ENCODE peak calls at places on chromosomes 4 and X, in five cellular contexts. One of them, this sample, is unnamed.

GRCh38 chr4:183858011-183858615 is 47.0 kb upstream of the STOX2 start:
- DNase-seq in left ventricle myocardium inferior: no peak
- DNase-seq in HepG2: no peak
- DNase-seq in tibial artery: no peak
- DNase-seq in lower leg skin: no peak
- DNase-seq in this sample: no peak

GRCh38 chr4:7738458-7739076 is 201.1 kb downstream of the AFAP1 start:
- DNase-seq in left ventricle myocardium inferior: peak; percentile 7
- DNase-seq in HepG2: no peak
- DNase-seq in tibial artery: no peak
- DNase-seq in lower leg skin: no peak
- DNase-seq in this sample: no peak

GRCh38 chr4:105433421-105433820 is 40.4 kb downstream of the PPA2 start:
- DNase-seq in left ventricle myocardium inferior: no peak
- DNase-seq in HepG2: no peak
- DNase-seq in tibial artery: no peak
- DNase-seq in lower leg skin: no peak
- DNase-seq in this sample: no peak

GRCh38 chr4:169818063-169818679 is 60.4 kb upstream of the HPF1 start:
- DNase-seq in left ventricle myocardium inferior: no peak
- DNase-seq in HepG2: no peak
- DNase-seq in tibial artery: no peak
- DNase-seq in lower leg skin: no peak
- DNase-seq in this sample: no peak

GRCh38 chrX:71809886-71810285 is 46.7 kb downstream of the CXorf49B start:
- DNase-seq in left ventricle myocardium inferior: no peak
- DNase-seq in HepG2: no peak
- DNase-seq in tibial artery: no peak
- DNase-seq in lower leg skin: no peak
- DNase-seq in this sample: no peak

GRCh38 chr4:985123-985830 is 1.6 kb upstream of the IDUA start:
- DNase-seq in left ventricle myocardium inferior: peak; percentile 80
- DNase-seq in HepG2: peak; percentile 65
- DNase-seq in tibial artery: no peak
- DNase-seq in lower leg skin: no peak
- DNase-seq in this sample: no peak

GRCh38 chr4:3479358-3480101 is 16.4 kb downstream of the DOK7 start:
- DNase-seq in left ventricle myocardium inferior: peak; percentile 56
- DNase-seq in HepG2: no peak
- DNase-seq in tibial artery: no peak
- DNase-seq in lower leg skin: no peak
- DNase-seq in this sample: no peak

GRCh38 chrX:151151668-151152267 is 24.6 kb upstream of the GPR50 start:
- DNase-seq in left ventricle myocardium inferior: no peak
- DNase-seq in HepG2: peak; percentile 14
- DNase-seq in tibial artery: no peak
- DNase-seq in lower leg skin: peak; percentile 16
- DNase-seq in this sample: peak; percentile 17

GRCh38 chrX:92232182-92232581 is 453.0 kb downstream of the PCDH11X start:
- DNase-seq in left ventricle myocardium inferior: no peak
- DNase-seq in HepG2: peak; percentile 0
- DNase-seq in tibial artery: no peak
- DNase-seq in lower leg skin: no peak
- DNase-seq in this sample: no peak

GRCh38 chr4:81398379-81398778 is 73.3 kb downstream of the RASGEF1B start:
- DNase-seq in left ventricle myocardium inferior: no peak
- DNase-seq in HepG2: no peak
- DNase-seq in tibial artery: no peak
- DNase-seq in lower leg skin: no peak
- DNase-seq in this sample: no peak

GRCh38 chr4:186808635-186809018 is 85.0 kb upstream of the FAT1 start:
- DNase-seq in left ventricle myocardium inferior: no peak
- DNase-seq in HepG2: no peak
- DNase-seq in tibial artery: no peak
- DNase-seq in lower leg skin: no peak
- DNase-seq in this sample: peak; percentile 81

GRCh38 chr4:2417196-2417764 is 1.2 kb downstream of the ZFYVE28 start:
- DNase-seq in left ventricle myocardium inferior: no peak
- DNase-seq in HepG2: no peak
- DNase-seq in tibial artery: no peak
- DNase-seq in lower leg skin: no peak
- DNase-seq in this sample: no peak

GRCh38 chrX:120244735-120245498 is 5.7 kb upstream of the ZBTB33 start:
- DNase-seq in left ventricle myocardium inferior: peak; percentile 69
- DNase-seq in HepG2: peak; percentile 71
- DNase-seq in tibial artery: peak; percentile 81
- DNase-seq in lower leg skin: peak; percentile 71
- DNase-seq in this sample: peak; percentile 82

GRCh38 chr4:154124539-154125255 is 335.8 kb upstream of the SFRP2 start:
- DNase-seq in left ventricle myocardium inferior: no peak
- DNase-seq in HepG2: no peak
- DNase-seq in tibial artery: no peak
- DNase-seq in lower leg skin: no peak
- DNase-seq in this sample: peak; percentile 78

GRCh38 chr4:144557404-144557803 is 88.6 kb upstream of the HHIP start:
- DNase-seq in left ventricle myocardium inferior: no peak
- DNase-seq in HepG2: no peak
- DNase-seq in tibial artery: no peak
- DNase-seq in lower leg skin: no peak
- DNase-seq in this sample: peak; percentile 21

GRCh38 chr4:20878806-20879205 is 178.5 kb downstream of the PACRGL start:
- DNase-seq in left ventricle myocardium inferior: no peak
- DNase-seq in HepG2: no peak
- DNase-seq in tibial artery: no peak
- DNase-seq in lower leg skin: no peak
- DNase-seq in this sample: no peak

GRCh38 chr4:75385139-75385538 is 129.1 kb downstream of the RCHY1 start:
- DNase-seq in left ventricle myocardium inferior: no peak
- DNase-seq in HepG2: no peak
- DNase-seq in tibial artery: no peak
- DNase-seq in lower leg skin: no peak
- DNase-seq in this sample: no peak

GRCh38 chrX:119235872-119236598 is at the start of gene PGRMC1:
- DNase-seq in left ventricle myocardium inferior: peak; percentile 82
- DNase-seq in HepG2: peak; percentile 55
- DNase-seq in tibial artery: peak; percentile 90
- DNase-seq in lower leg skin: peak; percentile 73
- DNase-seq in this sample: peak; percentile 73

GRCh38 chr4:182918791-182919302 is 1.7 kb upstream of the DCTD start:
- DNase-seq in left ventricle myocardium inferior: no peak
- DNase-seq in HepG2: no peak
- DNase-seq in tibial artery: no peak
- DNase-seq in lower leg skin: no peak
- DNase-seq in this sample: no peak

GRCh38 chrX:109294097-109294815 is 187.6 kb downstream of the GUCY2F start:
- DNase-seq in left ventricle myocardium inferior: no peak
- DNase-seq in HepG2: no peak
- DNase-seq in tibial artery: no peak
- DNase-seq in lower leg skin: no peak
- DNase-seq in this sample: no peak

GRCh38 chr4:175656615-175657014 is 155.4 kb downstream of the GPM6A start:
- DNase-seq in left ventricle myocardium inferior: no peak
- DNase-seq in HepG2: no peak
- DNase-seq in tibial artery: no peak
- DNase-seq in lower leg skin: no peak
- DNase-seq in this sample: no peak

GRCh38 chr4:88040707-88041106 is 33.3 kb downstream of the PKD2 start:
- DNase-seq in left ventricle myocardium inferior: no peak
- DNase-seq in HepG2: no peak
- DNase-seq in tibial artery: no peak
- DNase-seq in lower leg skin: no peak
- DNase-seq in this sample: no peak

GRCh38 chr4:1289232-1290164 is at the start of gene MAEA:
- DNase-seq in left ventricle myocardium inferior: peak; percentile 98
- DNase-seq in HepG2: peak; percentile 92
- DNase-seq in tibial artery: peak; percentile 98
- DNase-seq in lower leg skin: peak; percentile 96
- DNase-seq in this sample: peak; percentile 95

GRCh38 chrX:10554612-10555270 is 65.6 kb downstream of the MID1 start:
- DNase-seq in left ventricle myocardium inferior: no peak
- DNase-seq in HepG2: peak; percentile 4
- DNase-seq in tibial artery: no peak
- DNase-seq in lower leg skin: no peak
- DNase-seq in this sample: no peak

GRCh38 chr4:73811841-73812240 is 24.6 kb upstream of the CXCL6 start:
- DNase-seq in left ventricle myocardium inferior: no peak
- DNase-seq in HepG2: no peak
- DNase-seq in tibial artery: no peak
- DNase-seq in lower leg skin: no peak
- DNase-seq in this sample: no peak

GRCh38 chr4:133598779-133599178 is 449.7 kb downstream of the PCDH10 start:
- DNase-seq in left ventricle myocardium inferior: no peak
- DNase-seq in HepG2: no peak
- DNase-seq in tibial artery: no peak
- DNase-seq in lower leg skin: no peak
- DNase-seq in this sample: no peak

GRCh38 chr4:133594246-133595207 is 445.4 kb downstream of the PCDH10 start:
- DNase-seq in left ventricle myocardium inferior: no peak
- DNase-seq in HepG2: no peak
- DNase-seq in tibial artery: no peak
- DNase-seq in lower leg skin: no peak
- DNase-seq in this sample: peak; percentile 85

GRCh38 chr4:133597252-133597651 is 448.2 kb downstream of the PCDH10 start:
- DNase-seq in left ventricle myocardium inferior: no peak
- DNase-seq in HepG2: no peak
- DNase-seq in tibial artery: no peak
- DNase-seq in lower leg skin: no peak
- DNase-seq in this sample: no peak

GRCh38 chr4:133593764-133594163 is 444.7 kb downstream of the PCDH10 start:
- DNase-seq in left ventricle myocardium inferior: no peak
- DNase-seq in HepG2: no peak
- DNase-seq in tibial artery: no peak
- DNase-seq in lower leg skin: no peak
- DNase-seq in this sample: no peak

DNA sequence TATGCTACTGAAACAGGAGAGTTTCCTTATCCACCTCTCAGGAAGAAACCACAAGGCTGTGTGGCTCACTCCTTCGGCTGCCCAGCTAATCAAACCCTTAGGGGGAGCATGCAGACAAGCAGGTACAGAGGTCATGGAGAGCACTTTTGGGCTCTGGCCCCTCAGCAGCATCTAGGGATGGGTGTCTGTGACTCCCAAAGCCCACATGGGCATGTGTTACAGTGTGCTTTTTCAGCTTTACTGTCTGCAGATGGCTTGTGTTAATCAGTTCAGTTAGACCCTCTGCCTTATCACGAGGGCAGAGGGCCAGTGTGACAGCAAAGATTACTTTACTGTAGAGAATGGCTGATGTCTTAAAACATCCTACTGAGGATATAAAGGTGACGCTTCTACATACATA is 447.4 kb downstream of the PCDH10 start:
- DNase-seq in left ventricle myocardium inferior: no peak
- DNase-seq in HepG2: no peak
- DNase-seq in tibial artery: no peak
- DNase-seq in lower leg skin: no peak
- DNase-seq in this sample: no peak
- TF ChIP-seq CTCF in left ventricle myocardium inferior: no peak
- TF ChIP-seq CTCF in HepG2: no peak
- TF ChIP-seq CTCF in tibial artery: no peak
- TF ChIP-seq CTCF in lower leg skin: no peak
- TF ChIP-seq CTCF in this sample: no peak

DNA sequence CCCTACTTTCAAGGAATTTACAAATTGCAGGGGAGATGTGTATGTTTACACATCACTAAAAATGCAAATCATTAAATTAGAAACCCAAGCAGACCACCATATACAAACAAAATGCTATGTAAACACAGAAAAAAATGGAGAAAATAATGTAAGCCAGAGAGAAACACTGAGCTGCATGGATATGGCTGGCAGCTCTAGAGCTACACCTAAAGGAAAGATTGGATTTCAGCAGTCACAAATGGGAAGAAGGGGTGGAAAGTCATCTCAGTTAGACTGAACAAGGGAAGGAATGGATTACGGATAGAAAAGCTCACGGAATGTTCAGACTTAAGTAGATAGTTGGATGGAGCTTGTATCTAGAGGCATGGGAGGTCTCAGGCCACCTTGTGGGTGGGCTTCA is 186.3 kb downstream of the MOSPD2 start:
- DNase-seq in left ventricle myocardium inferior: no peak
- DNase-seq in HepG2: no peak
- DNase-seq in tibial artery: no peak
- DNase-seq in lower leg skin: no peak
- DNase-seq in this sample: no peak
- TF ChIP-seq CTCF in left ventricle myocardium inferior: no peak
- TF ChIP-seq CTCF in HepG2: no peak
- TF ChIP-seq CTCF in tibial artery: no peak
- TF ChIP-seq CTCF in lower leg skin: no peak
- TF ChIP-seq CTCF in this sample: peak; percentile 30

DNA sequence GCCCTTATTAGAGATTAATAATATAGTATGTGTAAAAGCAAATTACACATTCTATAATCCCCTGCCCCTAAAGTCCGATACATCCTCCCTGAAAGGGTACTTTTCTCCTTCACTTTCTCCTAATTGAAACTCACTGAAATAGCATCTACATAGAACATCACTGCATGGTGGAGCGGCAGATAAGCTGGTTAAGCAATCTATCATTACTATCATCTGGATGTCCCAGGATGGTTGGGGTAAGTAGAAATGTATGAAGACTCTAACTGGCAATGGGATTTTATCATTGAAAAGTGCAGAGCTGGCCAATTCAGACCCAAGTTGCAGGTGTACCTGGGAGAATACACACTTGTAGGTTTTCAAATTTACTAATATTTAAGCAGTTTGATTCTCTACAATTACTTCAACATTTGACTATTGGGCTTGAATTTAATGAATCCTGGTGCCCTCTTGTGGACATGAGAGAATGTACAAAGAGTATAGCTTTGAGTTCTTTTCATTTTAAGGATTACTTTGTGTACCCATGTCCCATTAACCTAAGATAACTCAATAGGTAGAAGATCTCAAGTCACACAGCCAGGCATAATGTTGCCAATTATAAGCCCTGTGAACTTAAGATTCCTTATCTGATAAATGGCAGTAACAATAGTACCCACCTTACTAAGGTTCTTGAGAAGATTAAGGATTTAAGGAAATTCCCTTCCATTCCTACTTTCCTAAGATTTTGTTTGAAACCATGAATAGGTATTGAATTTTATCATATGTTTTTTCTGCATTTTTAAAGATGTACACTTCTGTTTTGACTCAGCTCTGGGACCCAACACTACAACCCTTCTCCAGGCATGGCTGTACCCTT is 69.8 kb downstream of the SHROOM3 start:
- DNase-seq in left ventricle myocardium inferior: no peak
- DNase-seq in HepG2: peak; percentile 36
- DNase-seq in tibial artery: no peak
- DNase-seq in lower leg skin: no peak
- DNase-seq in this sample: peak; percentile 47
- TF ChIP-seq CTCF in left ventricle myocardium inferior: peak; percentile 76
- TF ChIP-seq CTCF in HepG2: peak; percentile 62
- TF ChIP-seq CTCF in tibial artery: peak; percentile 71
- TF ChIP-seq CTCF in lower leg skin: no peak
- TF ChIP-seq CTCF in this sample: peak; percentile 89

DNA sequence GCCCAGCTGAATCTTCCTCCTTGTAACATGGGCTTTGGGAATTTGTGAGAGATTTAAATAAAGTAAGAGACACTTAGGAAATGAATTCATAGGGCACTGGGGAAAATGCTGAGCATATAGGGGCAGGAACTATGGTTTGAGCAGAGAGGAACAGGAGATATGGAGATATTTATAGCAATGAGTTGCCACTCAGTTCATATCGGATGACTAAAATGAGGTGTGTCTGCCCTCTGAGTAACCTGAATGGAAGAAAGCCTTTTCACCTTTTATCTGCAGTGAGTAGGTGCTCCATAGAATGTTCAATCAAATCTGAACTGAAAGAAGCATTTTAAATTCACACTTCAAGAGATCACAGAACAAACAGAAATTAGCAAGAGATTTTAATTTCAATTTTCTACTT is 105.7 kb downstream of the CEP44 start:
- DNase-seq in left ventricle myocardium inferior: no peak
- DNase-seq in HepG2: no peak
- DNase-seq in tibial artery: no peak
- DNase-seq in lower leg skin: no peak
- DNase-seq in this sample: no peak
- TF ChIP-seq CTCF in left ventricle myocardium inferior: no peak
- TF ChIP-seq CTCF in HepG2: no peak
- TF ChIP-seq CTCF in tibial artery: no peak
- TF ChIP-seq CTCF in lower leg skin: no peak
- TF ChIP-seq CTCF in this sample: no peak